ENCODE peak calls at places on chromosomes 12 and 14, in seven cellular contexts. W, M, L, V, T, H and S are unnamed samples.

GRCh38 chr12:13045816-13046215 is 1.6 kb downstream of the FAM234B start:
- DNase-seq in V (no peak), L (no peak), M (no peak), W (no peak), T (no peak), H (no peak), S (no peak)

GRCh38 chr14:66056268-66056907 is 429.8 kb upstream of the CCDC196 start:
- DNase-seq in M (no peak), L (no peak), H (no peak), T (no peak), V (no peak), W (no peak), S (no peak)

GRCh38 chr12:4392223-4392742 is 12.8 kb upstream of the FGF23 start:
- DNase-seq in H (no peak), L (no peak), W (no peak), V (no peak), M (no peak), T (no peak), S (no peak)

GRCh38 chr12:53961025-53961761 is 6.5 kb downstream of the HOXC12 start:
- DNase-seq in V (no peak), L (no peak), H (no peak), T (no peak), M (no peak), W (no peak), S (no peak)

GRCh38 chr12:88142610-88142991 is 494 bp downstream of the TMTC3 start:
- DNase-seq in M (no peak), W (no peak), T (peak), H (peak), L (peak), V (peak), S (no peak)

GRCh38 chr12:50110762-50111416 is 1.1 kb upstream of the COX14 start:
- DNase-seq in W (peak), L (peak), H (peak), T (peak), M (peak), V (peak), S (peak)

GRCh38 chr14:90541076-90541634 is 144.3 kb downstream of the CALM1 start:
- DNase-seq in W (no peak), V (no peak), L (no peak), T (no peak), H (no peak), M (no peak), S (no peak)

GRCh38 chr14:88934231-88934898 is 109.9 kb downstream of the TTC8 start:
- DNase-seq in L (no peak), W (no peak), T (no peak), H (no peak), V (no peak), M (no peak), S (peak)

GRCh38 chr12:46267618-46268348 is 1.1 kb downstream of the SLC38A1 start:
- DNase-seq in H (peak), T (peak), M (peak), V (peak), W (peak), L (no peak), S (peak)

DNA sequence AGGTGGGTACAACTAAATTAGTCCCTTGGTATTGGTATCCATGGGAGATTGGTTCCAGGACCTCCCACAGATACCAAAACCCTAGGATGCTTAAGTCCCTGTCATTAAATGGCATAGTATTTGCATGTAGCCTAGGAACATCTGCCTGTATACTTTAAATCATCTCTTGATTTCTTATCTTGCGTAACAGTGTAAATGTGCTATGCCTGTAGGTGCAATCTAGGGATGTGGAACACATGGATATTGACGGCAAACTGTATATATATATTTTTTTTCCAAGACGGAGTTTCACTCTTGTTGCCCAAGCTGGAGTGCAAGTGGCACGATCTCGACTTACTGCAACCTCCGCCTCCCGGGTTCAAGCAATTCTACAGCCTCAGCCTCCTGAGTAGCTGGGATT is 1.5 kb downstream of the KNTC1 start:
- DNase-seq in T (no peak), W (no peak), V (no peak), H (no peak), L (no peak), M (no peak), S (no peak)
- H3K4me3 ChIP-seq in T (no peak), W (no peak), V (peak), H (peak), L (no peak), M (peak), S (no peak)

DNA sequence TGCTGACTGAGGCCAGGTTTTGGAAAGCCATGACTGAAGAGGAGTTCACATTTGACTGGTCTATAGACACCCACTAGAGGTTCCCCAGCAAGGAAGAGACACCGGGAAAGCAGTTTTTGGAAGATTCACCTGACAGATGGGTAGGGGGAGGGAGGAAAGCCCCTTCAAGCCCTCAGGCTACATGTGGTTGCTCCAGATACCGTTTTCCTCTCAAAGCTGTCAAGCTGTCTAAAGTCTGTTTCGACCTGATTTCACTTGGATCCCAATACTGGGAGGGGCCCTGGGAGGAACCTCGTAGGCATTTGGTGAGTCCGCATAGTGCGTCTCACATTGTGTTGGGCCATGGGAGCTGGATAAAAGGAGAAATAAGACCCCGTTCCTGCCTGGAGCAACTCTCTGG is 1.7 kb upstream of the LRP1 start:
- DNase-seq in V (no peak), M (no peak), H (no peak), T (no peak), W (no peak), L (no peak), S (no peak)
- H3K4me3 ChIP-seq in V (no peak), M (no peak), H (peak), T (no peak), W (no peak), L (peak), S (no peak)

GRCh38 chr12:6866163-6866919 is 990 bp upstream of the TPI1 start:
- DNase-seq in T (no peak), H (no peak), V (no peak), L (peak), M (no peak), W (no peak), S (peak)
- H3K4me3 ChIP-seq in T (peak), H (peak), V (peak), L (peak), M (no peak), W (peak), S (peak)

DNA sequence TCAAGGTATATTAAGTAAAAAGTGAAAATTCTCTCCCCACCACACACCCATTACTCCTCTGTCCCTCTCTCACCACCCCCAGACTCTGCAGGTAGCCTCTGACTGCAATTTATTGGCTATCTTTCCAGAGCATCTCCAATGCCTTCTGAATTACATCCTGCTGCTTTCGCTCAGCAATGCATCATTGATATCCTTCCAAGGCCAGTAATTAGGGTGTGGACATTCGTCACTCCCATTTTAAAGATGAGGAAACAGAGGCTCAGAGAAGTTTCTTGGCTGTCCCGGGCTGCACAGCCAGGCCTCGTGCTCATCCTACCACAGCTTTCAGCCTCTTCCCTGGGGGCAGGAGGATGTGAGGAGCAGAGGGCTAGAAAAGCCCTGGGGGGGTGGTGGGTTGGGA is 23.6 kb upstream of the PGF start:
- DNase-seq in W (no peak), M (no peak), T (no peak), V (no peak), L (no peak), H (peak), S (no peak)
- H3K4me3 ChIP-seq in W (no peak), M (no peak), T (no peak), V (no peak), L (no peak), H (no peak), S (no peak)

GRCh38 chr14:93892505-93892839 is 34.7 kb upstream of the FAM181A start:
- DNase-seq in V (no peak), L (no peak), T (no peak), H (no peak), M (no peak), W (no peak), S (no peak)

GRCh38 chr14:93889739-93890138 is 37.4 kb upstream of the FAM181A start:
- DNase-seq in W (no peak), V (no peak), M (no peak), H (no peak), T (no peak), L (no peak), S (no peak)

GRCh38 chr14:93892923-93893549 is 34.1 kb upstream of the FAM181A start:
- DNase-seq in V (peak), H (peak), T (peak), M (peak), W (peak), L (peak), S (peak)

GRCh38 chr14:93893550-93894329 is 33.4 kb upstream of the FAM181A start:
- DNase-seq in M (no peak), H (no peak), L (no peak), T (no peak), V (no peak), W (no peak), S (no peak)

GRCh38 chr14:93891756-93892504 is 35.2 kb upstream of the FAM181A start:
- DNase-seq in L (no peak), W (no peak), T (no peak), H (peak), V (no peak), M (no peak), S (no peak)
- H3K4me3 ChIP-seq in L (no peak), W (no peak), T (no peak), H (no peak), V (no peak), M (no peak), S (no peak)

DNA sequence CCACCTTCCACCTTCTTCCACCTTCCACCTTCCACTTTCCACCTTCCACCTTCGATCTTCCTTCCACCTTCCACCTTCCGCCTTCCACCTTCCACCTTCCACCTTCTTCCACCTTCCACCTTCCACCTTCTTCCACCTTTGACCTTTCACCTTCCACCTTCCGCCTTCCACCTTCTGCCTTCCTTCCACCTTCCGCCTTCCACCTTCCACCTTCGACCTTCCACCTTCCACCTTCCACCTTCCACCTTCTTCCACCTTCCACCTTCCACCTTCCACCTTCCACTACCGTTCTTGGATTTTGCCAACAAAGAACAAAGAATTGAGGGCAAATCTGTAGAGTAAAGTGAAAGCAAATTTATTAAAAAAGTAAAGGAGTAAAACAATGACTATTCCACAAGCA is 53.2 kb downstream of the B4GALNT3 start:
- DNase-seq in V (no peak), M (no peak), H (no peak), L (no peak), W (no peak), T (no peak), S (no peak)
- H3K4me3 ChIP-seq in V (no peak), M (no peak), H (no peak), L (no peak), W (no peak), T (no peak), S (no peak)